ENCODE peak calls at places on chromosomes 3 and 15, in eight cellular contexts. I is stomach; E is astrocyte; T is fibroblast of mammary gland; L is esophagus squamous epithelium; O is CD4-positive, alpha-beta memory T cell; A is right lobe of liver; U is lower leg skin. Z is an unnamed sample.

GRCh38 chr3:24740367-24740766 is 245.7 kb upstream of the THRB start:
- DNase-seq in A (no peak), T (no peak), O (no peak), I (no peak), L (no peak), U (no peak), E (no peak), Z (no peak)

GRCh38 chr3:153768559-153769469 is 352.4 kb upstream of the ARHGEF26 start:
- DNase-seq in T (peak; percentile 72), U (peak; percentile 33), I (no peak), E (peak; percentile 39), A (peak; percentile 20), L (no peak), O (peak; percentile 64), Z (peak; percentile 56)

GRCh38 chr3:111749171-111750170 is 109.6 kb upstream of the PHLDB2 start:
- DNase-seq in L (no peak), A (no peak), U (no peak), E (no peak), T (no peak), O (no peak), I (no peak), Z (no peak)

GRCh38 chr15:83398591-83398990 is 48.5 kb upstream of the SH3GL3 start:
- DNase-seq in U (no peak), A (no peak), T (peak; percentile 76), L (no peak), E (peak; percentile 66), O (no peak), I (no peak), Z (peak; percentile 41)

GRCh38 chr3:14441240-14441919 is 39.0 kb downstream of the SLC6A6 start:
- DNase-seq in L (no peak), E (no peak), A (no peak), U (no peak), O (no peak), T (no peak), I (no peak), Z (no peak)

GRCh38 chr3:176987901-176988300 is 209.4 kb downstream of the TBL1XR1 start:
- DNase-seq in L (no peak), E (peak; percentile 66), I (no peak), O (no peak), T (peak; percentile 26), U (no peak), A (no peak), Z (peak; percentile 29)

GRCh38 chr3:184465883-184466412 is 86.1 kb downstream of the CHRD start:
- DNase-seq in I (no peak), E (no peak), T (no peak), A (no peak), U (no peak), L (no peak), O (no peak), Z (no peak)

GRCh38 chr15:58401991-58402649 is 29.7 kb upstream of the LIPC start:
- DNase-seq in L (no peak), E (no peak), T (peak; percentile 29), O (no peak), I (no peak), A (peak; percentile 71), U (no peak), Z (peak; percentile 73)

GRCh38 chr15:85386261-85386660 is 5.9 kb downstream of the AKAP13 start:
- DNase-seq in O (no peak), I (no peak), E (no peak), T (no peak), U (no peak), A (no peak), L (no peak), Z (no peak)

GRCh38 chr15:37788330-37788729 is 146.1 kb upstream of the TMCO5A start:
- DNase-seq in U (no peak), E (no peak), T (no peak), L (no peak), A (no peak), O (no peak), I (no peak), Z (no peak)

DNA sequence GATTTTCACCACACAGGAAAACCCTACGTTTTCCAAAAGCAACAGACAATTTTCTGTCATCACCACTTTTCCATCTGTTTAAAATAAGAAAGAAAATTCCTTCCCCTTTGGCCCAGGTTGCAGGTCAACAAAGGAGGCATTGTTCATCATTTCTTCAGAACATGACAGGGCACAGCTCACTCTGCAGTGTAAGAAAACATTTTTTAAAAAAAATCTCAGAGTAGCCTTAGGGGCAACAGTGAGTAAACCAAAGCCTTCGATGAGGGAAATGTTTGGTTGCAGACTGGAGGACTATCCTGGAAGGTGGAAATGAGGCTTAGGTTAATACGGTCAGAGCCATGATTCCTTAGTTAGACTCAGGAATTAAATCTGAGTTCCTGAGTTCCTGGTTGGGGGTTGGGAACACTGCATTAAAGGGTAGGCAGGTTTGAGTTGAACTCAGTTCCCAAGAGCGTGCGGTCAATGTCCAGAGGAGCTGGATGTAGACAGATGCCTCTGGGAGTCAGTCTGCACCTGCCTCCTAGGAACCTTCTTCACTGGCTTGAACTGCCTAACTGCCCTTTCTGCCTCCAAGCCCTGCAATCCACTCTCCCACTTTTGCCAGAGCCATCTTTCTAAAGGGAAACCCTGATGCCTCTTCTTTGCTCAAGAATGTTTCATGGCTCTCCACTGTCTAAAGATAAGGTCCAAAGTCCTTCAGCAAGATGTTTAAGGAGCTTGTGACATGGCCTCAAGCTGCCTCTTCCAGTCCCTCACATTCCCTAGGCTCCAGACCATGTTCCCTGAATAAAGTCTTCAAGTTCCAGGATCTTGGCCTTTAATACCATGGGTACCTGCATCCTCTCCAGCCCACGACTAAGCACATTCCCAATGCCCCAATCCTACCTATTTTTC is 3.2 kb upstream of the HES1 start:
- DNase-seq in U (no peak), E (no peak), A (no peak), I (no peak), T (peak; percentile 19), O (no peak), L (no peak), Z (peak; percentile 91)
- H3K4me3 ChIP-seq in U (no peak overlapping the region), E (no peak overlapping the region), A (no peak overlapping the region), I (no peak overlapping the region), T (no peak overlapping the region), O (no peak overlapping the region), L (no peak overlapping the region), Z (no peak overlapping the region)

GRCh38 chr15:100972975-100973350 is 53.8 kb downstream of the LRRK1 start:
- DNase-seq in O (no peak), I (no peak), T (no peak), U (no peak), L (no peak), E (no peak), A (no peak), Z (no peak)
- H3K4me3 ChIP-seq in O (no peak overlapping the region), I (peak overlapping the region; percentile 41), T (peak overlapping the region; percentile 14), U (no peak overlapping the region), L (peak overlapping the region; percentile 57), E (peak overlapping the region; percentile 39), A (peak overlapping the region; percentile 31), Z (peak overlapping the region; percentile 26)

GRCh38 chr15:100918690-100919480 is at the start of gene LRRK1:
- DNase-seq in I (no peak), E (peak; percentile 49), A (peak; percentile 44), U (no peak), L (no peak), T (peak; percentile 32), O (no peak), Z (peak; percentile 58)
- H3K4me3 ChIP-seq in I (peak within 1 kb of the TSS; percentile 86), E (peak within 1 kb of the TSS; percentile 70), A (peak within 1 kb of the TSS; percentile 53), U (peak within 1 kb of the TSS; percentile 55), L (peak within 1 kb of the TSS; percentile 77), T (peak within 1 kb of the TSS; percentile 80), O (peak within 1 kb of the TSS; percentile 23), Z (peak within 1 kb of the TSS; percentile 83)

DNA sequence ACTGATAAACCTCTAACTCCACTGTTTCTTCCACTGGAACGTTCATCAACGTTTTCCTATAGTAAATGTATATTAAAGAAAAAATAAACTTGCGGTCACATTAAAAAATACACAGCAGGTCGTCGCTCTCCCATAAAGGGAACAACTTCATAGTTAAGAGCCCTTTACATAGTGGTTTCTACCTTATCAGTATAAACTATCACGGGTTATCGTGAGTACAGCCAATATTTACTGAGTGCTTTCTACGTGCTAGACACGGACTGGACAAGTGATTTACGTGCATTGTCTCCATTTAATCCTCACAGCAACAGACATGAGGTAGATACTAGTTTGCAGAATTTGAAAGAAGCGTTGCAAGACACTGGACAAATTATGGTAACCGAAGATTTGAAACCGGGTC is 964 bp upstream of the TASOR start:
- DNase-seq in U (no peak), E (no peak), L (no peak), T (no peak), O (no peak), A (no peak), I (no peak), Z (no peak)
- H3K4me3 ChIP-seq in U (no peak overlapping the region), E (no peak overlapping the region), L (no peak overlapping the region), T (no peak overlapping the region), O (no peak overlapping the region), A (no peak overlapping the region), I (peak overlapping the region; percentile 83), Z (no peak overlapping the region)

GRCh38 chr15:70159397-70160009 is 61.8 kb upstream of the TLE3 start:
- DNase-seq in L (no peak), I (peak; percentile 45), T (no peak), A (no peak), O (no peak), U (no peak), E (no peak), Z (no peak)

GRCh38 chr15:70158309-70158995 is 60.7 kb upstream of the TLE3 start:
- DNase-seq in E (no peak), L (no peak), O (no peak), A (no peak), U (no peak), I (no peak), T (no peak), Z (no peak)

GRCh38 chr15:70154440-70155347 is 57.0 kb upstream of the TLE3 start:
- DNase-seq in L (no peak), O (no peak), E (peak; percentile 62), I (no peak), T (no peak), U (no peak), A (peak; percentile 53), Z (no peak)

GRCh38 chr15:70158996-70159355 is 61.3 kb upstream of the TLE3 start:
- DNase-seq in E (no peak), O (no peak), U (no peak), L (no peak), I (no peak), A (no peak), T (no peak), Z (no peak)

DNA sequence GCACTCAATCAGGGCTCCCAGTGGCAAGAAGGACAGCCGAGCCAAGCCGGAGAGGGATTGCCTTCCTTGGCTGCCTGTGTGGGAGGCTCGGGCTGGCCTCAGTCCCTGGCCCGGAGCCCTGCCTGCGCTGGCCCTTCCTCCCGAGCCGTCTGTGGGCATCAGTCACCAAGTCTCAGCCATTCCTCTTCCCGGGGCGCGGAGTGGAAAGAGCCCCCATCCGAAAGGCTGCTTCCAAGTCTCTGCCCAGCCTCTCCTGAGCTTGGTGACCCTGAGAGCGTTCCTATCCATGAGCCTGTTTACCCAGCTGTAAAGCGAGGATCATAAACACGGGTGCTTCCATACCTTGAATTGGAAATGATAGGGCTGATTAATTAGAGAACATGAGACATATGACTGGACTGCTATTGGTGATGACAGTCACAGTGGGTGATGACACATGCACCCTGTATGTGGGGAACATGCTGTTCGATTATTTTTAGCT is 59.1 kb upstream of the TLE3 start:
- DNase-seq in A (no peak), I (peak; percentile 56), T (peak; percentile 85), E (peak; percentile 73), O (no peak), L (no peak), U (no peak), Z (peak; percentile 20)
- H3K4me3 ChIP-seq in A (no peak overlapping the region), I (no peak overlapping the region), T (no peak overlapping the region), E (no peak overlapping the region), O (no peak overlapping the region), L (no peak overlapping the region), U (no peak overlapping the region), Z (no peak overlapping the region)

GRCh38 chr3:52281980-52282801 is 3.7 kb upstream of the WDR82 start:
- DNase-seq in L (no peak), O (peak; percentile 65), E (no peak), T (peak; percentile 56), U (no peak), A (no peak), I (no peak), Z (no peak)
- H3K4me3 ChIP-seq in L (no peak overlapping the region), O (no peak overlapping the region), E (no peak overlapping the region), T (no peak overlapping the region), U (no peak overlapping the region), A (no peak overlapping the region), I (no peak overlapping the region), Z (no peak overlapping the region)